ENCODE peak calls at places on chromosomes 7 and 10, in seven cellular contexts. I, H, R, Y, N, J and L are unnamed samples.

GRCh38 chr10:77901743-77902142 is 24.8 kb downstream of the DLG5 start:
- DNase-seq in I (no peak), H (no peak), R (no peak), Y (no peak), N (no peak), J (no peak), L (no peak)

GRCh38 chr10:53010362-53010907 is 237.9 kb upstream of the MBL2 start:
- DNase-seq in I (no peak), H (no peak), R (no peak), Y (no peak), N (no peak), J (no peak), L (no peak)

GRCh38 chr7:131591674-131592328 is 35.4 kb upstream of the PODXL start:
- DNase-seq in I (no peak), H (no peak), R (no peak), Y (no peak), N (no peak), J (peak; percentile 31), L (no peak)

GRCh38 chr10:124353091-124353815 is 65.5 kb downstream of the OAT start:
- DNase-seq in I (no peak), H (no peak), R (no peak), Y (no peak), N (no peak), J (no peak), L (no peak)

GRCh38 chr7:44665531-44666213 is 59.2 kb downstream of the OGDH start:
- DNase-seq in I (no peak), H (no peak), R (peak; percentile 76), Y (no peak), N (no peak), J (no peak), L (peak; percentile 76)

GRCh38 chr7:3206771-3207191 is 94.3 kb upstream of the SDK1 start:
- DNase-seq in I (no peak), H (no peak), R (no peak), Y (no peak), N (no peak), J (no peak), L (no peak)

GRCh38 chr10:25465582-25466372 is 291.0 kb downstream of the GPR158 start:
- DNase-seq in I (no peak), H (no peak), R (no peak), Y (no peak), N (no peak), J (no peak), L (no peak)

GRCh38 chr7:39384386-39384785 is 181.8 kb upstream of the YAE1 start:
- DNase-seq in I (no peak), H (no peak), R (no peak), Y (no peak), N (no peak), J (no peak), L (no peak)

GRCh38 chr10:8628351-8628750 is 573.9 kb downstream of the GATA3 start:
- DNase-seq in I (no peak), H (no peak), R (no peak), Y (no peak), N (peak; percentile 8), J (peak; percentile 11), L (no peak)

GRCh38 chr10:43086321-43086942 is 9.6 kb downstream of the RET start:
- DNase-seq in I (no peak), H (no peak), R (no peak), Y (no peak), N (no peak), J (no peak), L (no peak)

GRCh38 chr10:90652519-90652918 is 205.3 kb downstream of the HTR7 start:
- DNase-seq in I (no peak), H (no peak), R (peak; percentile 20), Y (no peak), N (no peak), J (peak; percentile 60), L (peak; percentile 7)

GRCh38 chr10:80664071-80664680 is 126.5 kb downstream of the SH2D4B start:
- DNase-seq in I (peak; percentile 87), H (peak; percentile 86), R (peak; percentile 33), Y (peak; percentile 81), N (peak; percentile 68), J (peak; percentile 93), L (peak; percentile 25)

GRCh38 chr10:97066877-97067555 is 118.7 kb downstream of the SLIT1 start:
- DNase-seq in I (no peak), H (no peak), R (no peak), Y (no peak), N (no peak), J (no peak), L (no peak)

GRCh38 chr7:1055084-1055450 is 10.7 kb downstream of the GPR146 start:
- DNase-seq in I (peak; percentile 89), H (peak; percentile 51), R (peak; percentile 26), Y (peak; percentile 87), N (no peak), J (no peak), L (no peak)

GRCh38 chr10:3090914-3091313 is 23.6 kb downstream of the PFKP start:
- DNase-seq in I (no peak), H (peak; percentile 54), R (peak; percentile 57), Y (peak; percentile 61), N (peak; percentile 84), J (peak; percentile 54), L (no peak)

GRCh38 chr10:37403776-37404175 is 278.4 kb downstream of the ANKRD30A start:
- DNase-seq in I (no peak), H (no peak), R (no peak), Y (no peak), N (no peak), J (no peak), L (no peak)

GRCh38 chr7:101125989-101126650 is 784 bp upstream of the SERPINE1 start:
- DNase-seq in I (peak; percentile 88), H (peak; percentile 23), R (peak; percentile 75), Y (peak; percentile 76), N (peak; percentile 91), J (no peak), L (no peak)

GRCh38 chr10:5737352-5737751 is 52.7 kb downstream of the TASOR2 start:
- DNase-seq in I (no peak), H (no peak), R (no peak), Y (no peak), N (no peak), J (peak; percentile 70), L (no peak)

GRCh38 chr10:42960491-42961155 is 116.2 kb upstream of the RET start:
- DNase-seq in I (peak; percentile 61), H (no peak), R (peak; percentile 37), Y (no peak), N (no peak), J (peak; percentile 25), L (peak; percentile 23)

GRCh38 chr10:77173615-77174461 is 463.8 kb downstream of the KCNMA1 start:
- DNase-seq in I (peak; percentile 60), H (peak; percentile 80), R (peak; percentile 79), Y (peak; percentile 43), N (peak; percentile 80), J (peak; percentile 90), L (no peak)

GRCh38 chr7:142567201-142567600 is 182.1 kb upstream of the PRSS1 start:
- DNase-seq in I (no peak), H (no peak), R (no peak), Y (no peak), N (no peak), J (no peak), L (no peak)
- H3K4me3 ChIP-seq in I (no peak overlapping the region), H (no peak overlapping the region), R (no peak overlapping the region), Y (no peak overlapping the region), N (no peak overlapping the region), J (no peak overlapping the region), L (no peak overlapping the region)

GRCh38 chr10:4213441-4213840 is 428.4 kb upstream of the KLF6 start:
- DNase-seq in I (no peak), H (no peak), R (peak; percentile 28), Y (no peak), N (no peak), J (no peak), L (no peak)

GRCh38 chr10:4212111-4212635 is 427.2 kb upstream of the KLF6 start:
- DNase-seq in I (no peak), H (no peak), R (no peak), Y (no peak), N (no peak), J (no peak), L (no peak)

GRCh38 chr10:4205113-4205512 is 420.1 kb upstream of the KLF6 start:
- DNase-seq in I (no peak), H (peak; percentile 36), R (no peak), Y (no peak), N (no peak), J (no peak), L (no peak)

GRCh38 chr10:4202936-4203335 is 417.9 kb upstream of the KLF6 start:
- DNase-seq in I (no peak), H (no peak), R (peak; percentile 6), Y (no peak), N (no peak), J (no peak), L (no peak)

GRCh38 chr10:4208499-4208898 is 423.5 kb upstream of the KLF6 start:
- DNase-seq in I (no peak), H (no peak), R (no peak), Y (no peak), N (no peak), J (no peak), L (no peak)
- TF ChIP-seq CTCF in I (no peak), H (no peak), R (no peak), Y (no peak), N (no peak), J (no peak), L (no peak)

GRCh38 chr7:116592041-116592355 is 67.2 kb downstream of the CAV1 start:
- DNase-seq in I (no peak), H (no peak), R (no peak), Y (no peak), N (no peak), J (no peak), L (no peak)
- H3K4me3 ChIP-seq in I (no peak overlapping the region), H (no peak overlapping the region), R (no peak overlapping the region), Y (peak overlapping the region; percentile 2), N (peak overlapping the region; percentile 43), J (no peak overlapping the region), L (peak overlapping the region; percentile 25)

GRCh38 chr7:157468221-157469111 is 131.7 kb downstream of the DNAJB6 start:
- DNase-seq in I (no peak), H (no peak), R (no peak), Y (no peak), N (no peak), J (no peak), L (no peak)

GRCh38 chr7:157470699-157471098 is 133.9 kb downstream of the DNAJB6 start:
- DNase-seq in I (no peak), H (no peak), R (no peak), Y (no peak), N (no peak), J (no peak), L (no peak)

GRCh38 chr7:157471259-157472125 is 134.7 kb downstream of the DNAJB6 start:
- DNase-seq in I (no peak), H (no peak), R (no peak), Y (no peak), N (no peak), J (no peak), L (no peak)

GRCh38 chr7:157469181-157470016 is 132.6 kb downstream of the DNAJB6 start:
- DNase-seq in I (no peak), H (no peak), R (no peak), Y (no peak), N (no peak), J (no peak), L (no peak)

GRCh38 chr7:157470017-157470322 is 133.2 kb downstream of the DNAJB6 start:
- DNase-seq in I (no peak), H (no peak), R (no peak), Y (no peak), N (no peak), J (no peak), L (no peak)
- TF ChIP-seq CTCF in I (no peak), H (no peak), R (no peak), Y (no peak), N (no peak), J (no peak), L (no peak)